ENCODE peak calls at places on chromosomes 4 and X, in five cellular contexts. A is GM03348; Q is activated gamma-delta T cell treated with anti-CD3 and anti-CD28 coated beads, Interleukin-2, amount 50 U/mL, for 16 hours; W is GM23248; Y is activated T-helper 1 cell treated with anti-CD3 and anti-CD28 coated beads, Interleukin-2, amount 50 U/mL, for 16 hours. L is an unnamed sample.

GRCh38 chrX:138519296-138519695 is 192.2 kb downstream of the FGF13 start:
- DNase-seq in A (no peak), Q (no peak), W (peak), Y (no peak), L (no peak)

GRCh38 chr4:11367371-11367770 is 61.3 kb downstream of the HS3ST1 start:
- DNase-seq in A (no peak), Q (no peak), W (no peak), Y (no peak), L (no peak)

GRCh38 chr4:8118035-8118434 is 40.6 kb downstream of the ABLIM2 start:
- DNase-seq in A (no peak), Q (no peak), W (no peak), Y (no peak), L (no peak)

GRCh38 chr4:183396187-183396738 is 48.2 kb upstream of the CDKN2AIP start:
- DNase-seq in A (no peak), Q (no peak), W (peak), Y (no peak), L (no peak)

GRCh38 chr4:155629183-155629825 is 37.3 kb upstream of the GUCY1A1 start:
- DNase-seq in A (no peak), Q (no peak), W (peak), Y (no peak), L (no peak)

GRCh38 chrX:69138512-69138911 is 26.7 kb downstream of the PJA1 start:
- DNase-seq in A (no peak), Q (no peak), W (peak), Y (no peak), L (no peak)

GRCh38 chr4:76729991-76730390 is 168.0 kb downstream of the SOWAHB start:
- DNase-seq in A (no peak), Q (no peak), W (peak), Y (no peak), L (no peak)

GRCh38 chrX:133529578-133529977 is 114.3 kb upstream of the GPC4 start:
- DNase-seq in A (no peak), Q (no peak), W (no peak), Y (no peak), L (no peak)

GRCh38 chr4:105240037-105240436 is 93.4 kb downstream of the TET2 start:
- DNase-seq in A (no peak), Q (no peak), W (no peak), Y (no peak), L (no peak)

GRCh38 chrX:72314242-72314641 is 8.5 kb upstream of the CITED1 start:
- DNase-seq in A (no peak), Q (no peak), W (no peak), Y (no peak), L (no peak)

GRCh38 chrX:74160816-74161215 is 143.2 kb upstream of the ZCCHC13 start:
- DNase-seq in A (no peak), Q (no peak), W (no peak), Y (no peak), L (no peak)

GRCh38 chrX:141405486-141405877 is 163.2 kb upstream of the SPANXC start:
- DNase-seq in A (no peak), Q (no peak), W (peak), Y (no peak), L (no peak)

GRCh38 chrX:118603981-118604380 is 108.4 kb downstream of the DOCK11 start:
- DNase-seq in A (peak), Q (peak), W (peak), Y (no peak), L (peak)

GRCh38 chr4:116066711-116067245 is 953.4 kb upstream of the NDST4 start:
- DNase-seq in A (no peak), Q (no peak), W (no peak), Y (no peak), L (no peak)

GRCh38 chrX:153459976-153460375 is 10.4 kb downstream of the HAUS7 start:
- DNase-seq in A (peak), Q (no peak), W (peak), Y (no peak), L (no peak)

GRCh38 chr4:963276-964225 is 9.8 kb downstream of the DGKQ start:
- DNase-seq in A (no peak), Q (no peak), W (no peak), Y (no peak), L (no peak)

GRCh38 chr4:140163029-140163810 is 9.2 kb upstream of the MAML3 start:
- DNase-seq in A (peak), Q (no peak), W (peak), Y (no peak), L (no peak)

GRCh38 chrX:32281853-32282252 is 929.5 kb downstream of the DMD start:
- DNase-seq in A (no peak), Q (no peak), W (no peak), Y (no peak), L (no peak)

GRCh38 chr4:181909368-181909767 is 333.8 kb upstream of the TENM3 start:
- DNase-seq in A (peak), Q (no peak), W (peak), Y (no peak), L (no peak)

GRCh38 chrX:105975382-105975781 is 63.1 kb downstream of the SERPINA7 start:
- DNase-seq in A (no peak), Q (no peak), W (no peak), Y (no peak), L (no peak)

GRCh38 chr4:83691998-83692397 is 156.1 kb downstream of the GPAT3 start:
- DNase-seq in A (no peak), Q (no peak), W (peak), Y (no peak), L (no peak)

GRCh38 chr4:38804654-38805295 is at the start of gene TLR1:
- DNase-seq in A (peak), Q (no peak), W (peak), Y (no peak), L (peak)

L was measured in germinal center.